ENCODE peak calls at places on chromosomes 11 and 22, in four cellular contexts. A, R, M and C are unnamed samples.

GRCh38 chr22:38941488-38941987 is 15.9 kb upstream of the APOBEC3A start:
- DNase-seq in A (peak; percentile 20), R (no peak), M (no peak), C (no peak)

GRCh38 chr11:36500315-36500721 is 9.8 kb downstream of the TRAF6 start:
- DNase-seq in A (no peak), R (no peak), M (no peak), C (peak; percentile 22)

GRCh38 chr11:108929241-108929640 is 264.4 kb downstream of the DDX10 start:
- DNase-seq in A (no peak), R (no peak), M (no peak), C (no peak)

GRCh38 chr11:94794287-94795168 is 26.4 kb downstream of the AMOTL1 start:
- DNase-seq in A (peak; percentile 40), R (no peak), M (no peak), C (no peak)

GRCh38 chr11:78039919-78040671 is 17.0 kb upstream of the KCTD14 start:
- DNase-seq in A (peak; percentile 47), R (peak; percentile 49), M (peak; percentile 32), C (no peak)

GRCh38 chr11:1935156-1936071 is 11.7 kb upstream of the MRPL23 start:
- DNase-seq in A (no peak), R (no peak), M (peak; percentile 3), C (no peak)

GRCh38 chr11:130415719-130416536 is 12.5 kb downstream of the ADAMTS8 start:
- DNase-seq in A (no peak), R (no peak), M (no peak), C (no peak)

GRCh38 chr11:35953081-35953480 is 9.2 kb downstream of the LDLRAD3 start:
- DNase-seq in A (no peak), R (peak; percentile 61), M (peak; percentile 8), C (no peak)

GRCh38 chr11:73321342-73322110 is 13.4 kb downstream of the ARHGEF17 start:
- DNase-seq in A (no peak), R (no peak), M (peak; percentile 62), C (no peak)

GRCh38 chr11:94603587-94603986 is 36.4 kb downstream of the PIWIL4 start:
- DNase-seq in A (no peak), R (no peak), M (no peak), C (no peak)

GRCh38 chr22:48942698-48943566 is 884.7 kb downstream of the BRD1 start:
- DNase-seq in A (no peak), R (no peak), M (no peak), C (no peak)

GRCh38 chr11:100629671-100630070 is 57.4 kb upstream of the ARHGAP42 start:
- DNase-seq in A (no peak), R (no peak), M (no peak), C (no peak)

GRCh38 chr11:77580712-77581337 is 8.9 kb upstream of the AQP11 start:
- DNase-seq in A (no peak), R (no peak), M (peak; percentile 20), C (no peak)

GRCh38 chr22:26033071-26033470 is 136.2 kb upstream of the SEZ6L start:
- DNase-seq in A (no peak), R (no peak), M (no peak), C (no peak)

GRCh38 chr11:125083312-125084056 is 20.4 kb downstream of the SLC37A2 start:
- DNase-seq in A (no peak), R (no peak), M (no peak), C (no peak)

GRCh38 chr11:71252782-71253730 is 679 bp upstream of the SHANK2 start:
- DNase-seq in A (no peak), R (no peak), M (peak; percentile 41), C (no peak)

GRCh38 chr22:20899827-20900423 is 17.3 kb upstream of the CRKL start:
- DNase-seq in A (no peak), R (no peak), M (no peak), C (no peak)

GRCh38 chr11:72377596-72377995 is 56.7 kb downstream of the CLPB start:
- DNase-seq in A (no peak), R (no peak), M (no peak), C (no peak)

GRCh38 chr11:27124514-27125264 is 84.1 kb downstream of the BBOX1 start:
- DNase-seq in A (no peak), R (no peak), M (no peak), C (no peak)
- TF ChIP-seq CTCF in A (peak; percentile 39), R (no peak), M (no peak), C (no peak)

DNA sequence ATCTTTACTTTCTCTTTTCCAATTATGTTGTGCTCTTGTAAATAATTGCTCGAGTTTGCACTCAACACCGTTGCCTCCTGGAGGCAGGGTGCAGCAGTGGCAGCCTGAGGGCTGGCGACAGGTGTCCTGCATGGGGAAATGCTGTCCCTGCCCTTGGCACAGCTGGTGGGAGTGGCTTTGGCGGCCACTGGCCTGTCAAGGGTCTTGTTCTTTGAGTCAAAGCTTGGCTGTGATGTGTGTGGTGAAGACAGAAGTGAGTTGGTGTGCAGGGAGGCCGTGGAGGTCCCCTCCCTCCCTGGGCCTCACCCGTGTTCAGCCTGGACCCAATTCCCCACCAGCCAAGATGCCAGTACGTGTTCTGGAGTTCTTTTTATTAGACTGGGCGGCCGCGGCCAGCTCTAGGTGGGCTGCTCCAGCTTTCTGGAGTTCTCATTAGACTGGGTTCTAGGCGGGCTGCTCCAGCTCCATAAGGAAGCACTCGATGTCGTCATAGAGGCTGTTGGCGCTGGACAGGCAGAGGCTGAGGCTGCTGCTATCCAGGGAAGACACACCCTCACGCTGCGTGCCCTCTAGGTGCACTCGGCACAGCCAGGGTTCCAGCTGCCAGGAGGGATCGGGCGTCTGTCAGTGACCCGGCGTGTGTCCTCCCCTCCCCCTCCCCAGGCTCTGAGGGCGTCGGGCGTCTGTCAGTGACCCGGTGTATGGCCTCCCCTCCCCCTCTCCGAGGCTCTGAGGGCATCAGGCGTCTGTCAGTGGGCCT is 3.4 kb downstream of the IRF7 start:
- DNase-seq in A (no peak), R (no peak), M (no peak), C (no peak)
- TF ChIP-seq CTCF in A (no peak), R (no peak), M (no peak), C (no peak)

DNA sequence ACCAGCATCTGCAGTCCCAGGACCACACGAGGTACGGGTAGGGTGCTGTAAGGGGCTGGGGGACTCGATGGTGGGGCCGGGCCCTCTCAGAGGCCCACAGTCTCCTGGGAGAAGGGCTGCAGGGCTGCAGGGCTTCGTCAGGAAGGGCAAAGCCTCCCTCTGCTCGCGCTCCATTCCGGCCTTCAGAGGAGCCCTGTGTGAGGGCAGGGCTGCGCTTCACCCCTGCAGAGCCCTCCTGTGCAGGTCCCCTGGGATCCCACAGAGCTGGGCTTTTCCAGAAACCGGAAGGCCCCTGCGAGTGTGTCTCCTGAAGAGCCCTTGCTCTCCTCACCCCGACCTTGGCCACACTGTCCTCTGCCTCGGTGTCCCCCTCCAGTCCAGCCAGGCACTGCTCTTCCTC is 27.2 kb downstream of the WNT11 start:
- DNase-seq in A (no peak), R (no peak), M (no peak), C (no peak)
- TF ChIP-seq CTCF in A (no peak), R (no peak), M (no peak), C (no peak)

GRCh38 chr22:37571258-37571991 is 8.5 kb downstream of the LGALS2 start:
- DNase-seq in A (no peak), R (no peak), M (no peak), C (no peak)
- TF ChIP-seq CTCF in A (no peak), R (peak; percentile 28), M (no peak), C (no peak)

DNA sequence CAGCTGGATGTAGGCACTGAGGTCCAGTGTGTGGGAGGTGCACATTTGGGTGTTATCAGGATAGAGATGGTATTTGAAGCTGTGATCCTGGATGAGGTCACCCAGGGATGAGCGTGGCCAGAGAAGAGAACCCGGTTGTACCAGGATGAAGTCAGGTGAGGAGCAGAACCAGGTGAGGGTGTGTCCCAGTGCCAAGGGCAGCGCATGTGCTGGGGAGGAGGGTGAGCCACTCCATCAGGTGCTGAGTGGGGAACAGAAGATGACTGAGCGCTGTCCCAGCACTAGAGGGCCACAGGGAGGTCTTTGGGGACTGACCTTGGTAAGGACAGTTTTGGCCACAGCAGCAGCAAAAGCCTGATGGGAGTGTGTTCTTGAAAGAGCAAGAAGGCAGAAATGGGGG is 2.7 kb downstream of the ARL2 start:
- DNase-seq in A (no peak), R (no peak), M (no peak), C (no peak)
- TF ChIP-seq CTCF in A (no peak), R (no peak), M (no peak), C (no peak)

DNA sequence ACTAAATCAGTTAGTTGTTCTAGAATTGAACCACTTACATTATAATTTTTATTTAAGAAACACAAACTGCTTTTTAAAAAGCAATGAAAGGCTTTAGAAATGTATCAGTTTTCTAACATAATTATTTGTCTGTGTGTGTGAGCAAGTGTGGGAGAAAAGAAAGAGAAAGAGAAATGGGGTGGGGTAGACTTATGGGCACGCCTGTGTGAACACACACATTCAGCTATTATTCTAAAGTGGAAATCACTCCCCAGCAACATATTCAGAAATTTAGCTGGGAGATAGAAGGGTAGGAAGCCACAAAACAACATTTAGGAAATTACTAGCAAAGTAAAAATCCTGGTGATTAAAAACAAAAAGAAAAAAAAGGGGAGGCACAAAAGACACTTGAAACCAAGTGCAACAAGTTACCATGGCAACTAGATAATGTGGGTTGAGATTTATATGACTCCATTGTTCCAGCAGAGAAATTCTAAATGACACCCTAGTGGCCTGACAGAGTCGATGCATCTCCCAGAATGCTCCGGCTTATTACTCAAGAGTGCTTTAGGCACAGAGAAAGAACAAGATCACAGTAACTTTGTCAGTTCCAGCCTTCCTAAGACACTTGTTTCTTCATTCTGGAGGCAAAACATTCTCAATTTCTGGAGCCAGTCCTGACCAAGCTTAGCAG is 444.6 kb downstream of the DLG2 start:
- DNase-seq in A (no peak), R (no peak), M (peak; percentile 25), C (no peak)
- TF ChIP-seq CTCF in A (peak; percentile 34), R (peak; percentile 68), M (peak; percentile 66), C (no peak)

GRCh38 chr11:2945757-2946287 is 16.6 kb upstream of the PHLDA2 start:
- DNase-seq in A (no peak), R (no peak), M (no peak), C (peak; percentile 65)
- TF ChIP-seq CTCF in A (no peak), R (no peak), M (no peak), C (no peak)